ENCODE peak calls at places on chromosomes 4 and X, in nine cellular contexts. P, G, V, X, B, J, F, K and I are unnamed samples.

GRCh38 chr4:73257995-73258667 is 467 bp downstream of the ANKRD17 start:
- DNase-seq in V (peak; percentile 59), P (peak; percentile 71), J (no peak), G (no peak), F (peak; percentile 18), B (peak; percentile 48), X (peak; percentile 44), K (peak; percentile 21), I (peak; percentile 45)

GRCh38 chr4:54741161-54741560 is 83.4 kb downstream of the KIT start:
- DNase-seq in F (no peak), X (no peak), P (no peak), B (no peak), V (no peak), J (no peak), K (no peak), G (no peak), I (no peak)

GRCh38 chrX:30577362-30577961 is at the start of gene TASL:
- DNase-seq in K (no peak), X (no peak), V (no peak), J (no peak), F (no peak), B (no peak), G (no peak), P (no peak), I (no peak)

GRCh38 chr4:113645771-113646455 is 115.6 kb downstream of the CAMK2D start:
- DNase-seq in F (no peak), V (peak; percentile 89), B (no peak), G (no peak), K (no peak), J (peak; percentile 63), P (no peak), X (peak; percentile 56), I (no peak)

GRCh38 chr4:76215120-76215519 is 1.5 kb upstream of the SCARB2 start:
- DNase-seq in F (no peak), P (no peak), V (no peak), J (peak; percentile 65), G (no peak), B (no peak), K (no peak), X (no peak), I (no peak)

GRCh38 chr4:184099541-184099966 is 118.1 kb downstream of the ENPP6 start:
- DNase-seq in G (no peak), F (no peak), K (no peak), V (no peak), X (no peak), B (no peak), P (no peak), J (no peak), I (no peak)

GRCh38 chrX:97672608-97673007 is 788.9 kb downstream of the RPA4 start:
- DNase-seq in X (no peak), G (no peak), F (no peak), J (no peak), K (no peak), V (no peak), B (no peak), P (no peak), I (no peak)

GRCh38 chr4:123673971-123674370 is 277.4 kb downstream of the SPRY1 start:
- DNase-seq in V (no peak), B (no peak), F (no peak), J (no peak), X (no peak), P (no peak), K (no peak), G (no peak), I (no peak)

GRCh38 chr4:24471623-24472510 is 112.5 kb downstream of the DHX15 start:
- DNase-seq in K (no peak), X (peak; percentile 48), J (no peak), F (no peak), G (no peak), P (peak; percentile 63), B (peak; percentile 27), V (no peak), I (peak; percentile 18)

GRCh38 chr4:114690571-114690970 is 92.0 kb downstream of the UGT8 start:
- DNase-seq in B (no peak), V (no peak), X (no peak), F (no peak), K (no peak), J (no peak), G (no peak), P (no peak), I (no peak)

DNA sequence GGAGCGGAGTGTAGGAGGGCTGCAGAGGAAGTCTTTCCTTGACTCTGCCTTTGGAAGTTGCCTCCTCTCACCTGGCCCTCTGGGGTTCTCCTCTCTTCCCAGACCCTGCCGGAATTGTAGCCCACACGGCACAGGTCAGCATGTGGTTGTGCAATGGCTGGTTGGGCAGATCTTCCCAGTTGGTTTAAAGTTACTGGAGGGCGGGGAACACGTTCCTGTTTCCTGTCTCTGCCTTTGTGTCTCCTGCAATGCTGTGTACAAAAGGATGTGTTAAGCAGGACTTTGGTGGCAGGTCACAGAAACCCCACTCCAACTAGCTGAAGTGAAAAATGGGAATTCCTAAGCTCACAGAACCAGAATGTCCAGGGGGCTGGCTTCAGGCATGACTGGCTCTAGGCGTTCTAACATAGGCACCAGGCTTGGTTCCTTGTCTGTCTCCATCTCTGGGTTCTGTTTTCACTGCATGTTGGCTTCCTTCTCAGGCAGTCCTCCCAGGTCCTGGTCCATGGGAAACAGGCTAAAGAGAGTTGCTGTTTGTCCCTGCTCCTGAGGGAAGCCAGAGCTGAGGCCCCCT is 19.9 kb downstream of the SORCS2 start:
- DNase-seq in J (no peak), G (no peak), P (no peak), X (no peak), K (peak; percentile 56), B (no peak), F (no peak), V (no peak), I (no peak)
- H3K4me1 ChIP-seq in J (peaks cover 14% of the 10 kb centered on the region), G (peaks cover 15% of the 10 kb centered on the region), P (peaks cover 36% of the 10 kb centered on the region), X (peaks cover 28% of the 10 kb centered on the region), K (no peaks in the 10 kb centered on the region), B (peaks cover 12% of the 10 kb centered on the region), F (peaks cover 15% of the 10 kb centered on the region), V (peaks cover 5% of the 10 kb centered on the region), I (peaks cover 5% of the 10 kb centered on the region)

DNA sequence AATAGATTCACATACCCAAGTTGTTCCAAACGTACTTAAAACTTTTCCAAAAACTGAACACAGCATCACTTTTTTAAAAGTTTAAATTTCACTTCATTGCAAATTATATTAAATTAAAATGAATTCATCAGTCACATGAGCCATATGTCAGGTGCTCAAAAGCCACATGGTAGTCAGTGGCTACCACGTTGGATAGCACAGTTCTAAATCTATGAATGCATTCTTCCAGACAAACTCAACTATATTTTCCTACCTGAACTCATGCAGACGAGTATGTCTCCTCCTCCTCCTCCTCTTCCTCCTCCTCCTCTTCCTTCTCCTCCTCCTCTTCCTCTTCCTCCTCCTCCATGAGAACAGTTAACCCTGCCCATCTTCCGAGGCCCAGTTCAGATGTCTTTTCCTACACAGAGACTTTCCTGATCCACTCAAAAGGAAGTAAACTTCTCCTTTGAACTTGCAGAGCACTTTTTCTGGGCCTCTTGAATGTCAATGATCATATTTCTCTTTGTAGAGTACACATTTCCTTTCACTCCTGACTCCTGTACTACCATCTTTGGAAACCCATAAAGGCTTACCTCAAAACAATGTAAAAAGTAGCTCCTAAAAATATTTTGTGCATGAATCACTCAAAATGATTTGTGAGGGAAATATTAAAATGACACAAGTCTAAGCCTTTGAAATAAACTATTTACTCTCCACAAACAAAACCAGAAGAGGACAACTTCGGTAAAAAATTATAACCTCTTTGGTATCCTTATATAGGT is 172.6 kb downstream of the AMELX start:
- DNase-seq in J (no peak), G (no peak), V (no peak), B (no peak), P (no peak), X (no peak), F (no peak), K (no peak), I (no peak)
- H3K27ac ChIP-seq in J (no peak overlapping the region), G (no peak overlapping the region), V (no peak overlapping the region), B (no peak overlapping the region), P (no peak overlapping the region), X (no peak overlapping the region), F (no peak overlapping the region), K (no peak overlapping the region), I (no peak overlapping the region)

GRCh38 chrX:46573896-46574336 is 351 bp downstream of the CHST7 start:
- DNase-seq in J (peak; percentile 40), B (peak; percentile 57), X (peak; percentile 40), G (peak; percentile 12), F (peak; percentile 19), K (peak; percentile 51), V (peak; percentile 63), P (peak; percentile 71), I (peak; percentile 50)

GRCh38 chrX:46575586-46575985 is 2.0 kb downstream of the CHST7 start:
- DNase-seq in X (no peak), J (no peak), F (no peak), K (no peak), G (no peak), P (no peak), B (no peak), V (peak; percentile 30), I (no peak)

GRCh38 chrX:46573331-46573895 is at the start of gene CHST7:
- DNase-seq in G (no peak), B (peak; percentile 76), P (peak; percentile 74), V (peak; percentile 75), K (peak; percentile 73), F (peak; percentile 29), J (peak; percentile 52), X (peak; percentile 57), I (peak; percentile 66)

GRCh38 chrX:46574941-46575381 is 1.4 kb downstream of the CHST7 start:
- DNase-seq in X (peak; percentile 32), P (no peak), J (peak; percentile 31), K (peak; percentile 44), G (no peak), V (peak; percentile 26), B (no peak), F (no peak), I (peak; percentile 19)

DNA sequence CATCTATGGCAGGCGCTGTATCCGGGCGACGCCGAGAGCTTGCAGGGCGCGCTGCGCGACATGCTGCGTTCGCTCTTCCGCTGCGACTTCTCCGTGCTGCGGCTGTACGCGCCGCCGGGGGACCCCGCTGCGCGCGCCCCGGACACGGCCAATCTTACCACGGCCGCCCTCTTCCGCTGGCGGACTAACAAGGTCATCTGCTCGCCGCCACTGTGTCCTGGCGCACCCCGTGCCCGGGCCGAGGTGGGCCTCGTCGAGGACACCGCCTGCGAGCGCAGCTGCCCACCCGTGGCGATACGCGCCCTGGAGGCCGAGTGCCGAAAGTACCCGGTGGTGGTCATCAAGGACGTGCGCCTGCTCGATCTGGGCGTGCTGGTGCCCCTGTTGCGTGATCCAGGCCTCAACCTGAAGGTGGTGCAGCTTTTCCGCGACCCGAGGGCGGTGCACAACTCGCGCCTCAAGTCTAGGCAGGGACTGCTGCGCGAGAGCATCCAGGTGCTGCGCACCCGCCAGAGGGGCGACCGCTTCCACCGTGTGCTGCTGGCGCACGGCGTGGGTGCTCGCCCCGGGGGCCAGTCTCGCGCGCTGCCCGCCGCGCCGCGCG is 874 bp downstream of the CHST7 start:
- DNase-seq in K (peak; percentile 32), G (no peak), J (no peak), P (peak; percentile 65), B (peak; percentile 27), V (peak; percentile 29), X (peak; percentile 8), F (no peak), I (no peak)
- TF ChIP-seq POLR2A in K (no peak), G (no peak), J (no peak), P (no peak), B (no peak), V (no peak), X (no peak), F (no peak), I (no peak)

DNA sequence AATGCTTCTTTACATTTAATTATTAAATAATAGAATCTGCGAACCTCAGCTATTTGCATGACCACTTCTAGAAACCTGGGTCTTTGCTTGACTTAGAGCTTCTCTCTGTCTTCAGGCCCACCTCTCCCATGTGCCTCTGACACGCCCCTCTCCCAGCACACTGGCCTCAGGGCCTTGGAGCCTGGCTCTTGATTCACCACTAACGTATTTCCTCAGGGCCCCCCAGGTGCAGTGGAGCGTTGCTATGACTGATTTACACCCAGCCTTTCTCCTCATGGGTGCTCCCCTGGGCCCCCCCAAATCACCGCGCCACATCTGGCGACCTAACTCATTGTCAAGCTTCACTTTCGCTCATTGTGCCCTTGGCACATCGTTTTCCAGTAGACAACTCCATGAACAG is 37.9 kb upstream of the TENM3 start:
- DNase-seq in K (no peak), G (no peak), V (no peak), P (no peak), F (no peak), B (no peak), J (no peak), X (no peak), I (no peak)
- H3K4me1 ChIP-seq in K (no peaks in the 10 kb centered on the region), G (peaks cover 3% of the 10 kb centered on the region), V (no peaks in the 10 kb centered on the region), P (peaks cover 6% of the 10 kb centered on the region), F (no peaks in the 10 kb centered on the region), B (peaks cover 6% of the 10 kb centered on the region), J (peaks cover 7% of the 10 kb centered on the region), X (no peaks in the 10 kb centered on the region), I (peaks cover 4% of the 10 kb centered on the region)